ENCODE peak calls at places on chromosome 20, in six cellular contexts. P is NCI-H774, L is ecto neural progenitor cell, A is progenitor cell of endocrine pancreas, E is dermis blood vessel endothelial cell, Z is HL-60. N is an unnamed sample.
A peak's percentile ranks its signal among the peaks of the same experiment; 100 is the strongest.

GRCh38 chr20:38202153-38202981 is 37.3 kb upstream of the TGM2 start:
- DNase-seq in E (no peak), Z (no peak), P (no peak), A (no peak), L (no peak), N (no peak)

GRCh38 chr20:18840248-18840645 is 26.7 kb downstream of the SCP2D1 start:
- DNase-seq in E (no peak), P (no peak), Z (no peak), L (no peak), A (no peak), N (no peak)

GRCh38 chr20:53805895-53806384 is 212.3 kb upstream of the ZNF217 start:
- DNase-seq in E (peak; percentile 70), Z (no peak), L (no peak), A (no peak), P (no peak), N (no peak)

GRCh38 chr20:51373713-51374481 is 168.6 kb downstream of the NFATC2 start:
- DNase-seq in Z (no peak), E (peak; percentile 96), P (no peak), A (no peak), L (no peak), N (peak; percentile 16)

GRCh38 chr20:53253668-53254067 is 281.5 kb downstream of the TSHZ2 start:
- DNase-seq in L (no peak), P (no peak), A (no peak), E (no peak), Z (no peak), N (no peak)

GRCh38 chr20:48131581-48131980 is 346.3 kb upstream of the SULF2 start:
- DNase-seq in E (no peak), L (no peak), P (no peak), Z (no peak), A (no peak), N (no peak)

GRCh38 chr20:5470943-5471342 is 154.2 kb upstream of the PROKR2 start:
- DNase-seq in Z (no peak), A (no peak), L (no peak), P (no peak), E (no peak), N (no peak)

GRCh38 chr20:62707281-62707941 is 1.2 kb upstream of the NTSR1 start:
- DNase-seq in A (no peak), L (no peak), P (no peak), Z (no peak), E (no peak), N (peak; percentile 8)

GRCh38 chr20:36259177-36259835 is 23.0 kb downstream of the AAR2 start:
- DNase-seq in L (peak; percentile 42), E (no peak), P (no peak), Z (no peak), A (no peak), N (no peak)

GRCh38 chr20:21156266-21156665 is 30.4 kb downstream of the KIZ start:
- DNase-seq in Z (no peak), E (no peak), P (no peak), A (no peak), L (no peak), N (no peak)

GRCh38 chr20:10309326-10309725 is 90.7 kb downstream of the SNAP25 start:
- DNase-seq in A (no peak), Z (no peak), L (no peak), E (peak; percentile 77), P (no peak), N (no peak)

GRCh38 chr20:45857836-45858250 is 429 bp downstream of the ZSWIM3 start:
- DNase-seq in E (no peak), Z (no peak), P (peak; percentile 2), L (no peak), A (no peak), N (no peak)

GRCh38 chr20:49853640-49854039 is 41.0 kb downstream of the SLC9A8 start:
- DNase-seq in P (no peak), Z (no peak), E (peak; percentile 91), L (no peak), A (no peak), N (no peak)

GRCh38 chr20:5039255-5039657 is 37.9 kb upstream of the SLC23A2 start:
- DNase-seq in P (no peak), A (no peak), L (no peak), E (no peak), Z (no peak), N (no peak)

GRCh38 chr20:2804921-2805681 is 4.7 kb upstream of the CPXM1 start:
- DNase-seq in E (no peak), L (peak; percentile 66), A (no peak), P (no peak), Z (peak; percentile 18), N (no peak)

GRCh38 chr20:48823476-48823875 is 4.3 kb downstream of the PREX1 start:
- DNase-seq in E (peak; percentile 79), P (no peak), Z (no peak), A (no peak), L (no peak), N (no peak)

GRCh38 chr20:31721408-31722332 is 998 bp downstream of the BCL2L1 start:
- DNase-seq in L (no peak), A (no peak), E (no peak), Z (no peak), P (no peak), N (no peak)

GRCh38 chr20:38628580-38629470 is 27.2 kb downstream of the ARHGAP40 start:
- DNase-seq in L (no peak), A (no peak), Z (no peak), P (no peak), E (no peak), N (no peak)

GRCh38 chr20:53918949-53919361 is 151.4 kb downstream of the BCAS1 start:
- DNase-seq in Z (no peak), L (peak; percentile 77), A (no peak), P (no peak), E (no peak), N (no peak)

GRCh38 chr20:10578607-10579006 is 95.2 kb downstream of the JAG1 start:
- DNase-seq in L (no peak), P (no peak), E (peak; percentile 51), Z (no peak), A (no peak), N (no peak)

GRCh38 chr20:61534346-61534745 is 282.3 kb downstream of the CDH4 start:
- DNase-seq in E (no peak), P (no peak), L (no peak), A (no peak), Z (no peak), N (no peak)

GRCh38 chr20:44138859-44139258 is 48.1 kb downstream of the JPH2 start:
- DNase-seq in E (peak; percentile 68), Z (no peak), P (no peak), A (no peak), L (no peak), N (peak; percentile 54)